ENCODE peak calls at places on chromosome 16, in five cellular contexts. One of them, this sample, is unnamed.

GRCh38 chr16:79592150-79592549 is 8.4 kb downstream of the MAF start:
- DNase-seq in iris pigment epithelial cell: no peak
- DNase-seq in stimulated activated CD8-positive, alpha-beta memory T cell treated with anti-CD3 and anti-CD28 coated beads, Interleukin-15, amount 100 ng/mL, for 48 hours: no peak
- DNase-seq in brain microvascular endothelial cell: no peak
- DNase-seq in activated CD4-positive, alpha-beta T cell treated with anti-CD3 and anti-CD28 coated beads for 24 hours: no peak
- DNase-seq in this sample: no peak

GRCh38 chr16:1871974-1872635 is at the start of gene MEIOB:
- DNase-seq in stimulated activated CD8-positive, alpha-beta memory T cell treated with anti-CD3 and anti-CD28 coated beads, Interleukin-15, amount 100 ng/mL, for 48 hours: peak
- DNase-seq in iris pigment epithelial cell: no peak
- DNase-seq in brain microvascular endothelial cell: peak
- DNase-seq in activated CD4-positive, alpha-beta T cell treated with anti-CD3 and anti-CD28 coated beads for 24 hours: peak
- DNase-seq in this sample: no peak

GRCh38 chr16:88924834-88925539 is 52.0 kb downstream of the CBFA2T3 start:
- DNase-seq in iris pigment epithelial cell: peak
- DNase-seq in brain microvascular endothelial cell: peak
- DNase-seq in stimulated activated CD8-positive, alpha-beta memory T cell treated with anti-CD3 and anti-CD28 coated beads, Interleukin-15, amount 100 ng/mL, for 48 hours: no peak
- DNase-seq in activated CD4-positive, alpha-beta T cell treated with anti-CD3 and anti-CD28 coated beads for 24 hours: no peak
- DNase-seq in this sample: no peak

GRCh38 chr16:50245417-50246298 is 20.7 kb upstream of the ADCY7 start:
- DNase-seq in brain microvascular endothelial cell: peak
- DNase-seq in stimulated activated CD8-positive, alpha-beta memory T cell treated with anti-CD3 and anti-CD28 coated beads, Interleukin-15, amount 100 ng/mL, for 48 hours: peak
- DNase-seq in iris pigment epithelial cell: peak
- DNase-seq in activated CD4-positive, alpha-beta T cell treated with anti-CD3 and anti-CD28 coated beads for 24 hours: peak
- DNase-seq in this sample: no peak

GRCh38 chr16:82756283-82756599 is 129.5 kb downstream of the CDH13 start:
- DNase-seq in brain microvascular endothelial cell: peak
- DNase-seq in stimulated activated CD8-positive, alpha-beta memory T cell treated with anti-CD3 and anti-CD28 coated beads, Interleukin-15, amount 100 ng/mL, for 48 hours: no peak
- DNase-seq in iris pigment epithelial cell: peak
- DNase-seq in activated CD4-positive, alpha-beta T cell treated with anti-CD3 and anti-CD28 coated beads for 24 hours: no peak
- DNase-seq in this sample: no peak

GRCh38 chr16:47713225-47713595 is 252.1 kb downstream of the PHKB start:
- DNase-seq in stimulated activated CD8-positive, alpha-beta memory T cell treated with anti-CD3 and anti-CD28 coated beads, Interleukin-15, amount 100 ng/mL, for 48 hours: no peak
- DNase-seq in iris pigment epithelial cell: peak
- DNase-seq in activated CD4-positive, alpha-beta T cell treated with anti-CD3 and anti-CD28 coated beads for 24 hours: no peak
- DNase-seq in brain microvascular endothelial cell: peak
- DNase-seq in this sample: no peak

GRCh38 chr16:951660-952301 is 19.0 kb downstream of the LMF1 start:
- DNase-seq in activated CD4-positive, alpha-beta T cell treated with anti-CD3 and anti-CD28 coated beads for 24 hours: no peak
- DNase-seq in iris pigment epithelial cell: no peak
- DNase-seq in brain microvascular endothelial cell: no peak
- DNase-seq in stimulated activated CD8-positive, alpha-beta memory T cell treated with anti-CD3 and anti-CD28 coated beads, Interleukin-15, amount 100 ng/mL, for 48 hours: no peak
- DNase-seq in this sample: no peak

GRCh38 chr16:84548508-84548907 is 44.0 kb upstream of the MEAK7 start:
- DNase-seq in iris pigment epithelial cell: no peak
- DNase-seq in stimulated activated CD8-positive, alpha-beta memory T cell treated with anti-CD3 and anti-CD28 coated beads, Interleukin-15, amount 100 ng/mL, for 48 hours: no peak
- DNase-seq in brain microvascular endothelial cell: no peak
- DNase-seq in activated CD4-positive, alpha-beta T cell treated with anti-CD3 and anti-CD28 coated beads for 24 hours: no peak
- DNase-seq in this sample: no peak

GRCh38 chr16:50303605-50304466 is 37.5 kb downstream of the ADCY7 start:
- DNase-seq in activated CD4-positive, alpha-beta T cell treated with anti-CD3 and anti-CD28 coated beads for 24 hours: no peak
- DNase-seq in iris pigment epithelial cell: peak
- DNase-seq in stimulated activated CD8-positive, alpha-beta memory T cell treated with anti-CD3 and anti-CD28 coated beads, Interleukin-15, amount 100 ng/mL, for 48 hours: no peak
- DNase-seq in brain microvascular endothelial cell: peak
- DNase-seq in this sample: no peak